ENCODE peak calls at places on chromosome 14, in six cellular contexts. A is mesendoderm, S is neuronal stem cell, C is H9, M is IMR-90, Y is mesenchymal stem cell. O is an unnamed sample.

GRCh38 chr14:90644882-90645281 is 171.3 kb downstream of the TTC7B start:
- DNase-seq in S (no peak), M (peak), A (no peak), Y (peak), C (no peak), O (peak)

GRCh38 chr14:79443602-79444001 is 767.7 kb downstream of the DIO2 start:
- DNase-seq in A (no peak), S (no peak), C (no peak), Y (peak), M (peak), O (no peak)

GRCh38 chr14:100604126-100604501 is 16.9 kb upstream of the BEGAIN start:
- DNase-seq in C (no peak), S (no peak), M (no peak), Y (no peak), A (no peak), O (no peak)

GRCh38 chr14:95048771-95049312 is 108.5 kb downstream of the DICER1 start:
- DNase-seq in M (no peak), S (no peak), C (peak), A (no peak), Y (no peak), O (no peak)

GRCh38 chr14:54784657-54785056 is 118.0 kb downstream of the GCH1 start:
- DNase-seq in S (no peak), A (no peak), C (no peak), Y (no peak), M (no peak), O (no peak)

GRCh38 chr14:29724991-29725390 is 202.7 kb downstream of the PRKD1 start:
- DNase-seq in M (peak), Y (peak), C (peak), A (peak), S (peak), O (no peak)

GRCh38 chr14:99883866-99884650 is 90.8 kb downstream of the EML1 start:
- DNase-seq in C (no peak), Y (no peak), M (no peak), S (no peak), A (no peak), O (no peak)

GRCh38 chr14:75046899-75047298 is 4.4 kb downstream of the MLH3 start:
- DNase-seq in A (no peak), Y (peak), M (peak), C (no peak), S (no peak), O (no peak)

GRCh38 chr14:31243860-31244259 is 36.3 kb upstream of the HECTD1 start:
- DNase-seq in C (peak), Y (no peak), A (peak), S (no peak), M (no peak), O (peak)

GRCh38 chr14:31239673-31240072 is 32.1 kb upstream of the HECTD1 start:
- DNase-seq in M (no peak), C (no peak), A (no peak), S (no peak), Y (no peak), O (no peak)

GRCh38 chr14:31241450-31242114 is 34.0 kb upstream of the HECTD1 start:
- DNase-seq in C (no peak), Y (peak), A (no peak), S (no peak), M (no peak), O (no peak)

DNA sequence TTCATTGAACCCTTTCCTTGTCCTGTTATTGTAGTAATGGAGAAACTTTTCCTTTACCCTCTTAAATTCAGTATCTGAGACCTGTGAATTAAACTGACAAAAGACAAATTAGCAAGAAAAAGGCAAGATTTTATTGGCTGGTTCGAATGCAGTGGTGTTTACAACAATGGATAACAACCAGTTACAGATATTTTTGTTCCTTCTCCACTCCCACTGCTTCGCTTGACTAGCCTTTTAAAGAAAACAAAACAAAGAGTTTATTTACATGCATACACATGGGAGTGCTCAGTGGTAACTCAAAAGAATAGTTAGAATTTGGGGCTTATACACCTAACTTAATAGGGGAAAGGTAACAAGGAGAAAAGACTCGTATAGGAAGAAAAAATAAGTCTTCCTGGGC is 37.0 kb upstream of the HECTD1 start:
- DNase-seq in S (no peak), C (no peak), Y (no peak), A (no peak), M (no peak), O (no peak)
- H3K4ac ChIP-seq in S (no peak), C (no peak), Y (no peak), A (no peak), M (no peak), O (no peak)

DNA sequence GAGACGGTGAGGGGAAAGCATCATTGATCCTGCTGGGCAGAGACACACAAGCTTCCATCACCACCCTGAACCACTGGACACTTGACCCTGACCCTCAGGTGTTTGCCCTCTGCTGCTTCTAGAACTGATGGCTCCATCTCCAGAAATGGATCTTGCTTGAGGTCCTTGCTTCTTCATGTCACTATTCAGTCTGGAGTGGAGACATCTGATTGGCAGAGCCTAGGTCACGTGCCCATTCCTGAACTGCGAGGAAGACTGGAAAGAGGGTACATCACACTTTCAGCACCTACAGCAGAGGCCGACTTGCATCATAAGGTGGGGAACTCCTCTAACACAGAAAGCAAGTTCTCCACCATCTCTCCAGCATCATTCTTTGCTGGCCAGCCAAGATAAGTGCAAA is 106.7 kb upstream of the COCH start:
- DNase-seq in Y (no peak), S (no peak), A (no peak), M (no peak), C (no peak), O (no peak)
- H3K23ac ChIP-seq in Y (no peak), S (no peak), A (no peak), M (no peak), C (no peak), O (no peak)

GRCh38 chr14:49691031-49691430 is 1.9 kb upstream of the KLHDC1 start:
- DNase-seq in A (no peak), Y (no peak), C (no peak), M (no peak), S (no peak), O (no peak)

GRCh38 chr14:49686425-49686824 is 1.6 kb downstream of the POLE2 start:
- DNase-seq in S (no peak), C (no peak), A (no peak), M (no peak), Y (no peak), O (no peak)

GRCh38 chr14:49692191-49692757 is 646 bp upstream of the KLHDC1 start:
- DNase-seq in Y (peak), M (peak), C (no peak), S (no peak), A (no peak), O (no peak)

GRCh38 chr14:49688701-49689030 is 652 bp upstream of the POLE2 start:
- DNase-seq in A (no peak), M (no peak), Y (no peak), C (no peak), S (no peak), O (no peak)

GRCh38 chr14:49687942-49688700 is at the start of gene POLE2:
- DNase-seq in A (peak), M (peak), C (peak), S (peak), Y (peak), O (peak)
- H3K4ac ChIP-seq in A (peak), M (peak), C (no peak), S (peak), Y (peak), O (peak)

GRCh38 chr14:43471595-43471994 is 1035.5 kb downstream of the FSCB start:
- DNase-seq in C (no peak), M (no peak), S (no peak), Y (no peak), A (peak), O (no peak)

GRCh38 chr14:43479751-43480150 is 1027.3 kb downstream of the FSCB start:
- DNase-seq in A (no peak), S (no peak), Y (no peak), M (no peak), C (no peak), O (no peak)

GRCh38 chr14:43480961-43481360 is 1026.1 kb downstream of the FSCB start:
- DNase-seq in Y (no peak), C (no peak), A (no peak), M (no peak), S (no peak), O (no peak)

GRCh38 chr14:43476822-43477221 is 1030.3 kb downstream of the FSCB start:
- DNase-seq in M (no peak), S (no peak), A (no peak), C (no peak), Y (no peak), O (no peak)

GRCh38 chr14:43475762-43476161 is 1031.3 kb downstream of the FSCB start:
- DNase-seq in A (no peak), Y (peak), M (no peak), C (no peak), S (no peak), O (no peak)
- H3K23ac ChIP-seq in A (no peak), Y (no peak), M (no peak), C (no peak), S (no peak), O (no peak)

DNA sequence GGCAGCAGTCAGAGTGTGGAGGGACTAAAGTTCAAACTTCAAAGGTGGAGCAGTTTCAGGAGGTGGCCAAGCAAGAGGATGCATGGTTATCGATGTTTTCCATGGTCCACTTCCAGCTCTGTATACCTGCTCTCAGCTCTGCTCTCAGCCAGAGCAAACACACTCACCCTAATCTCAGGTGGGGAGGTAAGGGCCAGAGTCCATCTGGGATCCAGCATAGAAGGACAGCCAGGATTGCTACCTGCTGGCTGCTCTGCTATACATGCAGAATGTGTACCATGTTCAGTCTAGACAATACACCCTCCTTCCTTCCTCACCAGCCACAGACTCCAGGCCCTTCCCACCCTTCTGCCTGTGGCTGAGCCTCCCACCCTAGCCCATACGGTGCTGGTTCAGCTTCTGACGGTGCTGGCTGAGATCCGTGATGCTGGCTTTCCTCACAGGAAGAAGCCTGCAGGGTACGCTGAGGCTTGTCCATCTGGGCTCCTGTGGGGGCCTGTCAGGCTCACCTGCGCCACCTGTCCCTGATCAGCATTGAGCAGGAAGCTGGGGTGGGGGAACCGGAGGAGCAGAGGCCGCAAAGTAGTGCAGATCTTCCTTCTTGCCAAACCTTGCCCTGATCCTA is 2.4 kb downstream of the CBLN3 start:
- DNase-seq in M (no peak), C (peak), A (peak), S (no peak), Y (no peak), O (no peak)
- H3K4ac ChIP-seq in M (peak), C (no peak), A (no peak), S (no peak), Y (no peak), O (no peak)

DNA sequence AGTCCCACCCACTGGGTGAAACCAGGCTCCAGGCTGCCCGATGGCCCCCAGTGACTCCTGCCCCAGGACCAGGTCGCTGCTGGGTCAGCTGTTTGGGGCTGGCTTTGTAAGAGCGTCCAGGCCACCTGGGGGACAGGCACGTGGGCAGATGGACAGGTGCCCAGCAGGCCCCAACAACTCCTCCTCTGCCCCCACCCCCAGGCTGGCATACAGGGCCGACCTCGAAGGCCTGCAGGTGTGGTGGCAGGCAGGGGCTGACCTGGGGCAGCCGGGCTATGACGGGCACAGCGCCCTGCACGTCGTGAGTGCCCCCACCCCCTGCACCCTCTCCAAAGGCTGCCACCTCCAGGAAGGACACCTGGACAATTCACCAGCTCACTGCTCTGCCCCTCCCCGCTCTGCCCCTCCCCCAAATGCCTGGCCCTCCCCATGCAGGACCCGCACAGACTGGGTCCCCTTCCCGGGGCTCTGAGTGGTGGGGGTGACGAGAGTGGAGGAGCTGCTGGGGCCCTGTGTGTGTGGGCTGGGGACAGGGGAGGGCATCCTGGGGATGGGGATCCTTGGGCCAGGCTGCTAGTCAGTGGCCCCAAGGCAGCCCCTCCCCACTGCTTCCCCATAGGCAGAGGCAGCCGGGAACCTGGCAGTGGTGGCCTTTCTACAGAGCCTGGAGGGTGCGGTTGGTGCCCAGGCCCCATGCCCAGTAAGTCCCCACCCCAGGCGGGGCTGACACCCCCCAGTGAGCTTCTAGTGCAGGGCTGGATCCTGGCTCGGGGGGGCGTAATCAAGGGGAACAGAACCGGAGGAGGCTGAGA is 26.0 kb downstream of the ASPG start:
- DNase-seq in M (no peak), S (no peak), A (no peak), Y (no peak), C (no peak), O (no peak)
- H3K23ac ChIP-seq in M (no peak), S (peak), A (no peak), Y (no peak), C (no peak), O (no peak)

DNA sequence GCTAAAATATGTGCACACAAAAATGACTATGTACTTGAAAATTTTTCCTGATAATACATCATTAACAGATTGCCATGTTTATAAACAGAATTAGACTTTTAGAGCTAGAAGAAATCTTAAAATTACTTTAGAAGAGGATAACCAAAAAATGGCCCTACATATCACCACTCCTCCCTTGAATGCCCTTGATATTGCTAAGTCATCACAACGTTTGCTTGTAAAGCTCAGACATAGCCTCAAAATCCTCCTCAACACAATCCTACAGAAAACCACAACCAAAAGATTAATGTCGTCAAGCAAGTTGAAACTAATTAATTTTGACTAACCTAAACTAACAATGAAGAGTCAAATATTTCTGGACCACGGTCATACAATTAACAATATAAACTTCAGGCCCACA is 19.4 kb upstream of the NAA30 start:
- DNase-seq in M (no peak), S (no peak), C (no peak), A (no peak), Y (no peak), O (no peak)
- H3K4ac ChIP-seq in M (no peak), S (no peak), C (no peak), A (no peak), Y (no peak), O (no peak)

O was measured in trophoblast cell.